ENCODE peak calls at places on chromosomes 16 and 17, in five cellular contexts. A, F, I, Q and X are unnamed samples. For H3K27me3, the result is how much of the 10 kb centered on the place peaks cover.

GRCh38 chr16:17342031-17342430 is 128.7 kb downstream of the XYLT1 start:
- DNase-seq in A (no peak), F (no peak), I (no peak), Q (no peak), X (no peak)

GRCh38 chr17:69508814-69509213 is 94.3 kb downstream of the MAP2K6 start:
- DNase-seq in A (no peak), F (no peak), I (no peak), Q (no peak), X (no peak)

GRCh38 chr16:55021595-55022475 is 91.2 kb downstream of the IRX5 start:
- DNase-seq in A (peak), F (peak), I (peak), Q (peak), X (peak)

GRCh38 chr16:85151603-85152413 is 39.5 kb upstream of the CIBAR2 start:
- DNase-seq in A (peak), F (peak), I (peak), Q (peak), X (no peak)

GRCh38 chr16:24150282-24150681 is 105.9 kb upstream of the CACNG3 start:
- DNase-seq in A (no peak), F (no peak), I (peak), Q (no peak), X (no peak)

GRCh38 chr17:19570497-19571151 is 37.0 kb downstream of the SLC47A1 start:
- DNase-seq in A (no peak), F (peak), I (no peak), Q (no peak), X (no peak)

GRCh38 chr16:85946680-85947510 is 47.9 kb downstream of the IRF8 start:
- DNase-seq in A (no peak), F (no peak), I (no peak), Q (no peak), X (no peak)

GRCh38 chr17:19558946-19559345 is 25.3 kb downstream of the SLC47A1 start:
- DNase-seq in A (peak), F (no peak), I (no peak), Q (no peak), X (no peak)

GRCh38 chr16:84755004-84755672 is 55.3 kb downstream of the USP10 start:
- DNase-seq in A (no peak), F (no peak), I (no peak), Q (no peak), X (no peak)

GRCh38 chr16:29912087-29912486 is 11.8 kb downstream of the ASPHD1 start:
- DNase-seq in A (no peak), F (no peak), I (no peak), Q (no peak), X (no peak)

GRCh38 chr17:82126479-82127314 is 28.7 kb upstream of the FASN start:
- DNase-seq in A (no peak), F (no peak), I (no peak), Q (no peak), X (no peak)

GRCh38 chr17:49338883-49339282 is 23.2 kb downstream of the ZNF652 start:
- DNase-seq in A (peak), F (no peak), I (peak), Q (peak), X (no peak)

GRCh38 chr16:82301108-82301755 is 131.2 kb upstream of the MPHOSPH6 start:
- DNase-seq in A (no peak), F (no peak), I (no peak), Q (no peak), X (no peak)

GRCh38 chr17:42106009-42106408 is 6.5 kb downstream of the DHX58 start:
- DNase-seq in A (no peak), F (no peak), I (no peak), Q (no peak), X (no peak)

GRCh38 chr16:24829153-24829552 is 16.6 kb upstream of the SLC5A11 start:
- DNase-seq in A (no peak), F (no peak), I (peak), Q (peak), X (no peak)

GRCh38 chr17:57995076-57995956 is 7.3 kb upstream of the VEZF1 start:
- DNase-seq in A (peak), F (peak), I (peak), Q (peak), X (peak)

GRCh38 chr17:43356999-43357398 is 41.8 kb upstream of the ARL4D start:
- DNase-seq in A (peak), F (no peak), I (no peak), Q (no peak), X (no peak)

GRCh38 chr17:51260237-51260959 is at the start of gene UTP18:
- DNase-seq in A (peak), F (peak), I (peak), Q (peak), X (peak)

GRCh38 chr17:3792481-3792880 is 8.5 kb downstream of the ITGAE start:
- DNase-seq in A (no peak), F (no peak), I (no peak), Q (no peak), X (no peak)

GRCh38 chr17:69059458-69060205 is 1.1 kb downstream of the ABCA9 start:
- DNase-seq in A (no peak), F (no peak), I (no peak), Q (no peak), X (no peak)

GRCh38 chr17:56260421-56260820 is 107.1 kb downstream of the ANKFN1 start:
- DNase-seq in A (no peak), F (no peak), I (no peak), Q (no peak), X (no peak)

GRCh38 chr17:57045868-57046671 is 39.0 kb upstream of the AKAP1 start:
- DNase-seq in A (no peak), F (no peak), I (no peak), Q (no peak), X (no peak)

GRCh38 chr16:84177740-84178070 is 9.2 kb downstream of the TAF1C start:
- DNase-seq in A (peak), F (no peak), I (no peak), Q (no peak), X (no peak)

GRCh38 chr17:48646183-48647102 is 20.3 kb upstream of the HOXB9 start:
- DNase-seq in A (no peak), F (peak), I (peak), Q (peak), X (no peak)

GRCh38 chr17:44217738-44218343 is 1.6 kb downstream of the UBTF start:
- DNase-seq in A (no peak), F (no peak), I (no peak), Q (no peak), X (no peak)

GRCh38 chr16:12238598-12238997 is 262.1 kb downstream of the SNX29 start:
- DNase-seq in A (no peak), F (no peak), I (no peak), Q (no peak), X (no peak)

GRCh38 chr17:18772471-18772870 is 8.5 kb upstream of the TVP23B start:
- DNase-seq in A (no peak), F (no peak), I (no peak), Q (no peak), X (no peak)

GRCh38 chr17:14198013-14198412 is 38.6 kb downstream of the CDRT15 start:
- DNase-seq in A (no peak), F (no peak), I (no peak), Q (peak), X (peak)

GRCh38 chr16:81524382-81524781 is 79.8 kb downstream of the CMIP start:
- DNase-seq in A (peak), F (no peak), I (no peak), Q (no peak), X (no peak)

GRCh38 chr16:63652091-63652490 is 1469.8 kb downstream of the CDH11 start:
- DNase-seq in A (no peak), F (no peak), I (no peak), Q (peak), X (no peak)

GRCh38 chr17:7459961-7460545 is 15.2 kb downstream of the CHRNB1 start:
- DNase-seq in A (peak), F (no peak), I (no peak), Q (no peak), X (no peak)

GRCh38 chr17:36602030-36602737 is 801 bp downstream of the MRM1 start:
- DNase-seq in A (peak), F (peak), I (no peak), Q (peak), X (no peak)

GRCh38 chr16:54506691-54507090 is 220.1 kb upstream of the IRX3 start:
- DNase-seq in A (no peak), F (no peak), I (no peak), Q (peak), X (peak)

GRCh38 chr16:84769416-84769815 is 50.4 kb upstream of the CRISPLD2 start:
- DNase-seq in A (no peak), F (no peak), I (no peak), Q (no peak), X (no peak)

GRCh38 chr17:82283208-82283749 is 9.8 kb upstream of the CSNK1D start:
- DNase-seq in A (peak), F (no peak), I (peak), Q (no peak), X (no peak)

GRCh38 chr16:84482001-84482891 is 22.2 kb downstream of the MEAK7 start:
- DNase-seq in A (no peak), F (peak), I (no peak), Q (no peak), X (no peak)

GRCh38 chr16:88533381-88533831 is 36.8 kb upstream of the ZC3H18 start:
- DNase-seq in A (peak), F (no peak), I (no peak), Q (peak), X (no peak)

GRCh38 chr16:19003935-19004334 is 20.2 kb downstream of the TMC7 start:
- DNase-seq in A (no peak), F (no peak), I (peak), Q (no peak), X (no peak)

GRCh38 chr17:40707720-40708119 is 4.2 kb upstream of the KRT24 start:
- DNase-seq in A (no peak), F (peak), I (no peak), Q (no peak), X (no peak)
- H3K27me3 ChIP-seq in A (under half), F (under half), I (under half), Q (under half), X (half or more)

DNA sequence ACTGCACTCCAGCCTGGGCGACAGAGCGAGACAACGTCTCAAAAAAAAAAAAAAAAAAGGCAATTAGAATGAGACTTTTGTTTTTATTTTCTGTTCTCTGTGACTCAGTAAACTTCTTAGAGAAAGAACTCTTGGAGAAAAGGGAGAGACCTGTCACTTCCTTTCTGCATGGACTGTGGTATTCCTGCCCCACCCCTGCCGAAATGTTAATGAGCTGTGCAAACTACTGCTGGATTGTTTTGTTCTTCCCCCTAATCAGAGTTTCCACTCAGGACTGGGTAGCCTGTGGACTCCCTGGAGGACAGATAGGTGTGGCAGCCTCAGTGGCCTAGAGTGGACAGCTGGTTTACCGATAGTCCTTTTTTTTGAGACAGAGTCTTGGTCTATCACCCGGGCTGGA is 7.2 kb downstream of the FAM234A start:
- DNase-seq in A (no peak), F (no peak), I (no peak), Q (no peak), X (no peak)
- H3K27ac ChIP-seq in A (no peak), F (no peak), I (peak), Q (no peak), X (no peak)

DNA sequence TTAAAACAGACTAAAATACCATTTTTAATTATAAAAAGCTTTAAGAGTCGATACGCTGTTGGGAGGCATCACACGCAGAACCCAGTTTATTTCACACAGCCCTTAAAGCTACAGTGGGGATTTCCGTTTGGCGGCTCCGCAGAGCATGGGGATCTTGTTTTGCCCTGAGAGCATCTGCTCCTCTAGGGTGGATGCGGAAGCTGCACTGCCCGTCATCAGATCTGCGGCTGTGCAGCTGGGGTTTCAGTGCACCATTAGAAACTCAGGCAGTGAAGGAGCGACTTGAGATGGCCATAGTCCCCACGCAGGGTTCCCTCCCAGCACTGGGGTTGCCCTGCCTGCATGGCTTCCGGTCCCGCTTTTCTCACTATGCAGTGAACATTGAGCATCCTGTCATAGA is 62.2 kb upstream of the CHMP6 start:
- DNase-seq in A (no peak), F (no peak), I (no peak), Q (no peak), X (no peak)
- H3K27me3 ChIP-seq in A (under half), F (under half), I (under half), Q (under half), X (under half)

GRCh38 chr16:57127037-57127763 is 34.8 kb downstream of the CPNE2 start:
- DNase-seq in A (no peak), F (no peak), I (no peak), Q (no peak), X (no peak)
- H3K27ac ChIP-seq in A (no peak), F (no peak), I (no peak), Q (no peak), X (no peak)

GRCh38 chr17:77657821-77658220 is 300.7 kb upstream of the TNRC6C start:
- DNase-seq in A (no peak), F (no peak), I (no peak), Q (no peak), X (no peak)

GRCh38 chr17:77654861-77655260 is 303.6 kb upstream of the TNRC6C start:
- DNase-seq in A (no peak), F (no peak), I (no peak), Q (no peak), X (no peak)

GRCh38 chr17:77651983-77652382 is 306.5 kb upstream of the TNRC6C start:
- DNase-seq in A (no peak), F (no peak), I (no peak), Q (peak), X (no peak)

GRCh38 chr17:77654296-77654695 is 304.2 kb upstream of the TNRC6C start:
- DNase-seq in A (no peak), F (no peak), I (no peak), Q (no peak), X (no peak)

GRCh38 chr17:77656054-77656453 is 302.4 kb upstream of the TNRC6C start:
- DNase-seq in A (no peak), F (no peak), I (no peak), Q (no peak), X (no peak)
- H3K27me3 ChIP-seq in A (under half), F (under half), I (half or more), Q (under half), X (under half)

DNA sequence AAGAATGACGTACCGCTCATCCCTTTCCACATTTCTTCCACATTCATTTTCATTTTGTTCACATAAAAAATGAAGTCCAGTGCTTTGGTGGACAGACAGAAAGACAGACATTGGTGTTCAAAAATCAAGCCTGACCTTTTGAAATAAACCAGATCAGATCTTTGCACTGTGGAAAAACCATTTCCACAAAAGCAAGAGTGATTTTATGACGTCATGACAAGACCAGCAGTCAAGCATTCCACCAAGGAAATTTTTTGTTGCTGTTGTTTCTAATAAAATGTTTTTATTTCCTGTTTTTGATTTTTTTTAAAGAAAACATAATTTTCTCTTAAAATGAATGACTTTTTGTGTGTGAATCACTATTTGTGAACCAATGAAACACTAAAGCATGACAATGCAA is 350.0 kb downstream of the KCNJ2 start:
- DNase-seq in A (no peak), F (no peak), I (no peak), Q (no peak), X (no peak)
- H3K27ac ChIP-seq in A (no peak), F (no peak), I (no peak), Q (no peak), X (no peak)

DNA sequence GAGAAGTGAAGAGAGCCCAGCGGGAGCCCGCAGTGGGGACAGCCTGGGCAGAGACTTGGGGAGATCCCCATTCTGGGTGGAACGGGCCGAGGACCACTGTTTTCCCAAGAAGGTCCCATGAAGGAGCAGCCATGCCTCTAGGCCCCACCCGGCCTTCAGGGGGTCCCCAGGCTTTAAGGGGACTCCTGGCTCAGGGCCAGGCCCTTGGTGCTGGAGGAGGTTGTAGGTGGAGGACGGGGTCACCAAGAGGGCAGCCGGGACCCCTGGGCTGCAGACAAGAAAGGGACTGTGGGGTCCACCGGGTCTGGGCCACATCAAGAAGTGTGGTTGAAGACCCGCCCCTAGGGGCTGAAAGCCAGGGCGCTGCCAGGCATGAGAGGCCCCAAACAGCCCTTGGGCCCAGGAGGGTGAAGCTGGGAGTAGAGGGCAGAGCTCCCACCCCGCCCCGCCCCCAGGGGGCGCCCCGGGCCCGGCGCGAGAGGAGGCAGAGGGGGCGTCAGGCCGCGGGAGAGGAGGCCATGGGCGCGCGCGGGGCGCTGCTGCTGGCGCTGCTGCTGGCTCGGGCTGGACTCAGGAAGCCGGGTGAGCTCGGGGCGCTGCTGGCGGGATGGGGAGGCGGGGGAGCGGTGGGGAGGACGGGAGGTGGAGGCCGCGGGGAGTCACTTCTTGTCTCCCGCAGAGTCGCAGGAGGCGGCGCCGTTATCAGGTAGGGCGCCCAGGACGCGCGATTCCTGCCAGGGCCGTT is at the start of gene PRSS21:
- DNase-seq in A (no peak), F (no peak), I (peak), Q (no peak), X (no peak)
- H3K27me3 ChIP-seq in A (under half), F (under half), I (under half), Q (under half), X (under half)

DNA sequence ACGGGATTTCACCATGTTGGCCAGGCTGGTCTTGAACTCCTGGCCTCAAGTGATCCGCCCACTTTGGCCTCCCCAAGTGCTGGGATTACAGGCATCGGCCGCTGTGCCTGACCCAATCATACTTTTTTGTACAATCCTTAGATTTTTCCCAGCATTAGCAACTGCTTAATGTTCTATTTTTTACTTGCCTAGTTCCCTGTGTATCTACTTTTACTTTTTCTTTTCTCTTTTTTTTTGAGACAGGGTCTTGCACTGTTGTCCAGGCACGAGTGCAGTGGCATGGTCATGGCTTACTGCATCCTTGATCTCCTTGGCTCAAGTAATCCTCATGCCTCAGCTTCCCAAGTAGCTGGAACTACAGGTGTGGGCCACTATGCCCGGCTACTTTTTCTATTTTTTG is 9.5 kb downstream of the GRB2 start:
- DNase-seq in A (no peak), F (no peak), I (no peak), Q (no peak), X (no peak)
- H3K27ac ChIP-seq in A (no peak), F (no peak), I (no peak), Q (no peak), X (no peak)

GRCh38 chr17:79444226-79444625 is 166.6 kb downstream of the RBFOX3 start:
- DNase-seq in A (no peak), F (no peak), I (no peak), Q (no peak), X (peak)
- H3K27me3 ChIP-seq in A (under half), F (under half), I (half or more), Q (under half), X (under half)

GRCh38 chr17:77375526-77375916 is 234.8 kb downstream of the SEC14L1 start:
- DNase-seq in A (no peak), F (no peak), I (no peak), Q (no peak), X (no peak)

GRCh38 chr17:77375108-77375507 is 234.3 kb downstream of the SEC14L1 start:
- DNase-seq in A (no peak), F (no peak), I (no peak), Q (no peak), X (no peak)

GRCh38 chr17:77374170-77374936 is 233.6 kb downstream of the SEC14L1 start:
- DNase-seq in A (peak), F (peak), I (peak), Q (peak), X (peak)

GRCh38 chr17:77376795-77377751 is 236.3 kb downstream of the SEC14L1 start:
- DNase-seq in A (peak), F (no peak), I (no peak), Q (no peak), X (peak)

GRCh38 chr17:77375917-77376651 is 235.3 kb downstream of the SEC14L1 start:
- DNase-seq in A (peak), F (no peak), I (no peak), Q (peak), X (peak)
- H3K27ac ChIP-seq in A (peak), F (peak), I (no peak), Q (no peak), X (peak)